ENCODE peak calls at places on chromosomes 13 and 19, in ten cellular contexts. R is breast epithelium, X is choroid plexus epithelial cell, N is endothelial cell, Z is cardiac muscle cell, T is A673, U is dorsolateral prefrontal cortex, F is colonic mucosa, O is hepatocyte, Y is psoas muscle. W is an unnamed sample.

GRCh38 chr13:62687727-62688126 is 1272.1 kb upstream of the PCDH20 start:
- DNase-seq in R (no peak), X (no peak), N (no peak), Z (no peak), T (no peak), U (no peak), F (no peak), O (no peak), Y (no peak), W (no peak)

GRCh38 chr13:28494861-28495585 is at the start of gene FLT1:
- DNase-seq in R (no peak), X (no peak), N (peak; percentile 96), Z (peak; percentile 48), T (peak; percentile 42), U (no peak), F (peak; percentile 22), O (peak; percentile 60), Y (peak; percentile 55), W (peak; percentile 27)

GRCh38 chr19:30512748-30513389 is 140.7 kb downstream of the ZNF536 start:
- DNase-seq in R (no peak), X (no peak), N (no peak), Z (no peak), T (peak; percentile 63), U (no peak), F (no peak), O (no peak), Y (no peak), W (no peak)

GRCh38 chr13:31859546-31859945 is 120.2 kb downstream of the RXFP2 start:
- DNase-seq in R (no peak), X (no peak), N (no peak), Z (no peak), T (no peak), U (no peak), F (no peak), O (no peak), Y (no peak), W (no peak)

GRCh38 chr13:20128459-20128927 is 32.4 kb downstream of the GJA3 start:
- DNase-seq in R (no peak), X (no peak), N (no peak), Z (no peak), T (no peak), U (no peak), F (peak; percentile 33), O (peak; percentile 54), Y (no peak), W (no peak)

GRCh38 chr19:29889702-29890101 is 52.3 kb upstream of the URI1 start:
- DNase-seq in R (no peak), X (no peak), N (no peak), Z (no peak), T (no peak), U (no peak), F (no peak), O (no peak), Y (no peak), W (no peak)

GRCh38 chr19:14347999-14348889 is 33.0 kb upstream of the ADGRE5 start:
- DNase-seq in R (peak; percentile 35), X (peak; percentile 53), N (peak; percentile 76), Z (peak; percentile 70), T (peak; percentile 73), U (peak; percentile 43), F (peak; percentile 73), O (peak; percentile 77), Y (peak; percentile 60), W (peak; percentile 76)

GRCh38 chr13:49300716-49301589 is 53.2 kb downstream of the CDADC1 start:
- DNase-seq in R (no peak), X (peak; percentile 85), N (peak; percentile 22), Z (peak; percentile 82), T (peak; percentile 77), U (no peak), F (peak; percentile 69), O (peak; percentile 74), Y (peak; percentile 40), W (peak; percentile 28)

GRCh38 chr13:113650275-113650674 is 7.7 kb downstream of the ATP4B start:
- DNase-seq in R (no peak), X (no peak), N (no peak), Z (no peak), T (no peak), U (peak; percentile 16), F (no peak), O (no peak), Y (no peak), W (no peak)

GRCh38 chr13:111177081-111177711 is 62.1 kb downstream of the ARHGEF7 start:
- DNase-seq in R (peak; percentile 27), X (peak; percentile 88), N (no peak), Z (peak; percentile 84), T (peak; percentile 25), U (peak; percentile 63), F (no peak), O (no peak), Y (peak; percentile 51), W (no peak)

GRCh38 chr13:96223231-96223630 is 133.3 kb downstream of the HS6ST3 start:
- DNase-seq in R (no peak), X (no peak), N (no peak), Z (no peak), T (no peak), U (no peak), F (no peak), O (no peak), Y (peak; percentile 35), W (no peak)

GRCh38 chr19:16078759-16079707 is 2.7 kb downstream of the TPM4 start:
- DNase-seq in R (peak; percentile 91), X (peak; percentile 97), N (no peak), Z (peak; percentile 98), T (peak; percentile 96), U (no peak), F (peak; percentile 80), O (peak; percentile 82), Y (peak; percentile 66), W (no peak)

GRCh38 chr13:75365724-75366173 is 116.2 kb downstream of the TBC1D4 start:
- DNase-seq in R (no peak), X (peak; percentile 72), N (no peak), Z (peak; percentile 36), T (no peak), U (no peak), F (no peak), O (no peak), Y (no peak), W (no peak)

GRCh38 chr13:101520672-101521071 is 68.2 kb downstream of the ITGBL1 start:
- DNase-seq in R (no peak), X (peak; percentile 86), N (no peak), Z (peak; percentile 50), T (peak; percentile 37), U (no peak), F (no peak), O (no peak), Y (no peak), W (no peak)

GRCh38 chr13:85093808-85094207 is 705.4 kb downstream of the SLITRK6 start:
- DNase-seq in R (no peak), X (peak; percentile 89), N (no peak), Z (peak; percentile 36), T (no peak), U (no peak), F (no peak), O (peak; percentile 4), Y (no peak), W (no peak)

GRCh38 chr13:52899206-52899605 is 50.8 kb upstream of the PCDH8 start:
- DNase-seq in R (no peak), X (no peak), N (no peak), Z (no peak), T (no peak), U (no peak), F (no peak), O (no peak), Y (no peak), W (no peak)

GRCh38 chr19:11321206-11322126 is 18.0 kb downstream of the RAB3D start:
- DNase-seq in R (no peak), X (no peak), N (no peak), Z (no peak), T (no peak), U (no peak), F (no peak), O (no peak), Y (no peak), W (no peak)
- TF ChIP-seq CTCF in R (no peak), X (peak; percentile 12), N (no peak), Z (no peak), T (no peak), U (no peak), F (no peak), O (no peak), Y (no peak), W (no peak)

GRCh38 chr19:40933025-40933424 is 51.0 kb upstream of the CYP2A7 start:
- DNase-seq in R (no peak), X (no peak), N (no peak), Z (peak; percentile 30), T (peak; percentile 28), U (no peak), F (no peak), O (no peak), Y (no peak), W (no peak)
- TF ChIP-seq CTCF in R (no peak), X (peak; percentile 17), N (no peak), Z (peak; percentile 17), T (peak; percentile 44), U (no peak), F (no peak), O (no peak), Y (no peak), W (no peak)

GRCh38 chr13:45807520-45808099 is 43.9 kb downstream of the SIAH3 start:
- DNase-seq in R (no peak), X (peak; percentile 66), N (peak; percentile 55), Z (peak; percentile 56), T (peak; percentile 73), U (no peak), F (no peak), O (peak; percentile 56), Y (no peak), W (peak; percentile 14)
- TF ChIP-seq CTCF in R (peak; percentile 52), X (peak; percentile 69), N (peak; percentile 25), Z (peak; percentile 48), T (peak; percentile 57), U (peak; percentile 63), F (no peak), O (peak; percentile 54), Y (peak; percentile 66), W (peak; percentile 71)

GRCh38 chr19:6238256-6238642 is 41.5 kb downstream of the MLLT1 start:
- DNase-seq in R (no peak), X (peak; percentile 55), N (no peak), Z (peak; percentile 74), T (no peak), U (no peak), F (no peak), O (no peak), Y (no peak), W (no peak)
- TF ChIP-seq CTCF in R (no peak), X (peak; percentile 30), N (no peak), Z (no peak), T (no peak), U (no peak), F (no peak), O (no peak), Y (no peak), W (no peak)

DNA sequence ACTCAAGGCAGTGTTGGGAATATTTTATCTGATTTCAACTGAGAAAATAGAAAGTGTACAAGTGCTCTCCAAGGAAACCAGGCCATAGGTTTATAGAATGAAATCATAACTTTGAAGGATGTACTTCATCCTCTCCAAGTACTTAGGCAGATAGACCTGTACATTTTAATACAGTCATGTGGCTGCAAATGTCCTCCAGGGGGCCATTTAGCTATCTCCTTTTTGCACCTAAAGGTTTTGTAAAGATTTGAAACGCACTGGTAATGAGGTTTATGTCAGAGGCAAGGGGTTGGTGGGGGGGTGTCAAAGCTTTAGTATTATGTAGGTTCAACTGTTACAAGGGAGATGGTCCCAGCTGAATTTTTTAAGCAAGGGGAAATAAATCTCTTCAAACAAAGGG is 364.4 kb downstream of the DCT start:
- DNase-seq in R (no peak), X (no peak), N (no peak), Z (no peak), T (peak; percentile 11), U (no peak), F (no peak), O (no peak), Y (no peak), W (no peak)
- TF ChIP-seq CTCF in R (no peak), X (no peak), N (no peak), Z (no peak), T (peak; percentile 37), U (no peak), F (no peak), O (no peak), Y (no peak), W (peak; percentile 32)